ENCODE peak calls at places on chromosomes 11 and 22, in seven cellular contexts. One of them, this sample, is unnamed.

GRCh38 chr22:44758354-44758969 is 6.1 kb downstream of the ARHGAP8 start:
- DNase-seq in spleen: peak; percentile 33
- DNase-seq in esophagus squamous epithelium: no peak
- DNase-seq in lower leg skin: no peak
- DNase-seq in tibial nerve: no peak
- DNase-seq in A549: no peak
- DNase-seq in vagina: no peak
- DNase-seq in this sample: no peak

GRCh38 chr11:117075186-117075585 is 23.0 kb downstream of the SIK3 start:
- DNase-seq in spleen: no peak
- DNase-seq in esophagus squamous epithelium: no peak
- DNase-seq in lower leg skin: no peak
- DNase-seq in tibial nerve: no peak
- DNase-seq in A549: no peak
- DNase-seq in vagina: no peak
- DNase-seq in this sample: no peak

GRCh38 chr11:71568707-71569349 is 3.5 kb downstream of the KRTAP5-10 start:
- DNase-seq in spleen: no peak
- DNase-seq in esophagus squamous epithelium: no peak
- DNase-seq in lower leg skin: no peak
- DNase-seq in tibial nerve: no peak
- DNase-seq in A549: no peak
- DNase-seq in vagina: no peak
- DNase-seq in this sample: no peak

GRCh38 chr11:117823294-117823940 is 1.1 kb downstream of the FXYD2 start:
- DNase-seq in spleen: peak; percentile 79
- DNase-seq in esophagus squamous epithelium: no peak
- DNase-seq in lower leg skin: no peak
- DNase-seq in tibial nerve: no peak
- DNase-seq in A549: no peak
- DNase-seq in vagina: no peak
- DNase-seq in this sample: no peak

GRCh38 chr22:38317995-38318715 is 922 bp upstream of the CSNK1E start:
- DNase-seq in spleen: no peak
- DNase-seq in esophagus squamous epithelium: peak; percentile 26
- DNase-seq in lower leg skin: peak; percentile 78
- DNase-seq in tibial nerve: peak; percentile 41
- DNase-seq in A549: peak; percentile 94
- DNase-seq in vagina: no peak
- DNase-seq in this sample: no peak

GRCh38 chr11:65486570-65487466 is 12.0 kb upstream of the MALAT1 start:
- DNase-seq in spleen: no peak
- DNase-seq in esophagus squamous epithelium: no peak
- DNase-seq in lower leg skin: no peak
- DNase-seq in tibial nerve: no peak
- DNase-seq in A549: no peak
- DNase-seq in vagina: no peak
- DNase-seq in this sample: no peak

GRCh38 chr11:115682901-115683300 is 178.7 kb upstream of the CADM1 start:
- DNase-seq in spleen: no peak
- DNase-seq in esophagus squamous epithelium: no peak
- DNase-seq in lower leg skin: no peak
- DNase-seq in tibial nerve: no peak
- DNase-seq in A549: no peak
- DNase-seq in vagina: no peak
- DNase-seq in this sample: no peak

GRCh38 chr22:43561421-43562178 is 149.8 kb downstream of the MPPED1 start:
- DNase-seq in spleen: no peak
- DNase-seq in esophagus squamous epithelium: no peak
- DNase-seq in lower leg skin: no peak
- DNase-seq in tibial nerve: no peak
- DNase-seq in A549: no peak
- DNase-seq in vagina: no peak
- DNase-seq in this sample: no peak

DNA sequence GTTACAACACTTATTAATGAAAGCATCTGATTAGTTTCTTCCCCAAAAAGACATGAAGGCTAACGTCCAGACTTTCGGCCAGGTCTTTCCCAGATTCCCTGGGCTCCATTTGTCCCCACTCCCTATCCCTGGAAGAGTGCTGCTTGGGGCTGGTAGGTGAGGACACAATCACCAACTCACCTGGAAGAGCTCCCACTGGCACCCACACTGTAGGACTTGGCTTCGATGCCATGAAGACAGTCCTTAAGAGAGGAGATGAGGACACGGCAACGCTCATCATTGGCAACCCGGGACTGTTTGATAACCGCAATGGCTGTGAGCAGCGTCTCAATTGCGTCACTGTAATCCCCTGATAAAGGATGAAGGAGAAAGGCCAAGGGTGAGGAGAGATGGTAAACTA is 18.2 kb downstream of the CPSF7 start:
- DNase-seq in spleen: no peak
- DNase-seq in esophagus squamous epithelium: no peak
- DNase-seq in lower leg skin: no peak
- DNase-seq in tibial nerve: no peak
- DNase-seq in A549: no peak
- DNase-seq in vagina: no peak
- DNase-seq in this sample: no peak
- TF ChIP-seq POLR2A in spleen: no peak
- TF ChIP-seq POLR2A in esophagus squamous epithelium: no peak
- TF ChIP-seq POLR2A in lower leg skin: no peak
- TF ChIP-seq POLR2A in tibial nerve: no peak
- TF ChIP-seq POLR2A in A549: no peak
- TF ChIP-seq POLR2A in vagina: no peak
- TF ChIP-seq POLR2A in this sample: peak; percentile 54

DNA sequence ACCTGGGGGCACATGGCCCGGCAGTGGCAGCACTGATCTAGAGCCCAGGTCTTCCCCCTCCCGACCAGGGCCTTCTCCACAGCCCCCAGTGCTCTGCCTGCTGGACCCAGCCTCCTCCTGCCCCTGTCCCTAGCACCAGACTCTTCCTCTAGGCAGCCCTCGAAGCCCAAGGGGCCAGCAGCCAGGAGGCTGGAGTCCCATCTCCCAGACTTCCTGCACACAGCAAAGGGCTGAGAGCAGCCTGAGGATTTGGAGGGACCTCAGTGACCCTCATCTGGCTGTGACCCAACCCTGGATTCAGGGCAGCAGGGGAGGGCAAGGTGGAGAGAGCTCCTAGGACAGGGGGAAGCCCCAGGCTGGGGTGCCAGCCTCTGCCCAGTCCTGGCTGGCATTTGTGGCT is 3.0 kb downstream of the RHOD start:
- DNase-seq in spleen: no peak
- DNase-seq in esophagus squamous epithelium: no peak
- DNase-seq in lower leg skin: no peak
- DNase-seq in tibial nerve: no peak
- DNase-seq in A549: no peak
- DNase-seq in vagina: no peak
- DNase-seq in this sample: no peak
- TF ChIP-seq POLR2A in spleen: no peak
- TF ChIP-seq POLR2A in esophagus squamous epithelium: no peak
- TF ChIP-seq POLR2A in lower leg skin: no peak
- TF ChIP-seq POLR2A in tibial nerve: no peak
- TF ChIP-seq POLR2A in A549: no peak
- TF ChIP-seq POLR2A in vagina: no peak
- TF ChIP-seq POLR2A in this sample: no peak

GRCh38 chr22:42419328-42419881 is 12.8 kb downstream of the NFAM1 start:
- DNase-seq in spleen: no peak
- DNase-seq in esophagus squamous epithelium: no peak
- DNase-seq in lower leg skin: no peak
- DNase-seq in tibial nerve: no peak
- DNase-seq in A549: no peak
- DNase-seq in vagina: no peak
- DNase-seq in this sample: peak; percentile 55
- TF ChIP-seq POLR2A in spleen: no peak
- TF ChIP-seq POLR2A in esophagus squamous epithelium: no peak
- TF ChIP-seq POLR2A in lower leg skin: no peak
- TF ChIP-seq POLR2A in tibial nerve: no peak
- TF ChIP-seq POLR2A in A549: no peak
- TF ChIP-seq POLR2A in vagina: no peak
- TF ChIP-seq POLR2A in this sample: no peak

DNA sequence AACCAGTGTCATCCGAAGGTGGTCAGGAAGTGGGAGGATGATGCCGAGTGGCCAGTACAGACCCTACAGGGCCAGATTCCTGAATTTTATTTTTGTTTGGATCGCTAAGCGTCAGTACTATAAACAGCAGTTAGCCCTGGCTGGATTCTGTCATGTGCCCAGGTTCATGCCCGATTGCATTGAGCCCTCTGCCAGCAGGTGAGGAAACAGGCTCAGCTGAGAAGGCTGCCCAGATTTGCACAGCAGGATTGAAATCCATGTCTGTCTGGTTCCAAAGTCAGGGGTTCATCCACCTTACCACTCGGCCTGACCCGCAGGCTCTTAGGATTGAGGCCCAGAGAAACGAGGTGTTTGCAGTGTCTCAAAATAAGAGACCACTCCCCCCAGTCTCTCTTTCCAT is 9.1 kb upstream of the TBC1D22A start:
- DNase-seq in spleen: no peak
- DNase-seq in esophagus squamous epithelium: no peak
- DNase-seq in lower leg skin: no peak
- DNase-seq in tibial nerve: no peak
- DNase-seq in A549: no peak
- DNase-seq in vagina: no peak
- DNase-seq in this sample: no peak
- TF ChIP-seq POLR2A in spleen: no peak
- TF ChIP-seq POLR2A in esophagus squamous epithelium: no peak
- TF ChIP-seq POLR2A in lower leg skin: no peak
- TF ChIP-seq POLR2A in tibial nerve: no peak
- TF ChIP-seq POLR2A in A549: no peak
- TF ChIP-seq POLR2A in vagina: no peak
- TF ChIP-seq POLR2A in this sample: no peak

DNA sequence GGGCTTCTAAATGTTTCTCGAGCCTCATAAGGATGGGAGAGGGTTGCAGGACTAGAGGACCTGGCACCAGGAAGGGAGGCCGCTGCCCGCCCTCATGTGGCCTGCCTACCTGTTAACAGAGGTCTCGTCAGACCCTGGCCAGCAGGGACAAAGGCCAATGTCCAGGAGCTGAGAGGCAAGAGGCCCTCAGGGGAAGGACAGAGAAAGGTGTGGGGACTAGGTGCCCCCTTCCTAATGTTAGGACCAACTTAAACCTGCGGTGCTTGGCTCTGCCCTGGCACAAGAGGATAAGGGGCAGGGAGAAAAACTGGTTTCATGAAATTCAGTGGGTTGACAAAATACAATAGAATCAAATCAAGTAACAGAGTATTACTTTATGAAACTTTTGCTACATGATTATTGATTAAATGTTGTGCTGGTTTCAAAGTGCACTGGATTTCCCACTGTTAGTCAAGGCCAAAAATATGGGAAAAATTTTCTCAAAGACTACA is 20.0 kb upstream of the SYT12 start:
- DNase-seq in spleen: no peak
- DNase-seq in esophagus squamous epithelium: no peak
- DNase-seq in lower leg skin: no peak
- DNase-seq in tibial nerve: no peak
- DNase-seq in A549: no peak
- DNase-seq in vagina: no peak
- DNase-seq in this sample: no peak
- TF ChIP-seq POLR2A in spleen: no peak
- TF ChIP-seq POLR2A in esophagus squamous epithelium: no peak
- TF ChIP-seq POLR2A in lower leg skin: no peak
- TF ChIP-seq POLR2A in tibial nerve: no peak
- TF ChIP-seq POLR2A in A549: no peak
- TF ChIP-seq POLR2A in vagina: no peak
- TF ChIP-seq POLR2A in this sample: no peak

GRCh38 chr22:23970201-23970641 is 3.5 kb downstream of the DDTL start:
- DNase-seq in spleen: no peak
- DNase-seq in esophagus squamous epithelium: no peak
- DNase-seq in lower leg skin: no peak
- DNase-seq in tibial nerve: no peak
- DNase-seq in A549: no peak
- DNase-seq in vagina: no peak
- DNase-seq in this sample: no peak
- TF ChIP-seq POLR2A in spleen: no peak
- TF ChIP-seq POLR2A in esophagus squamous epithelium: no peak
- TF ChIP-seq POLR2A in lower leg skin: no peak
- TF ChIP-seq POLR2A in tibial nerve: no peak
- TF ChIP-seq POLR2A in A549: no peak
- TF ChIP-seq POLR2A in vagina: no peak
- TF ChIP-seq POLR2A in this sample: no peak

This sample was measured in GM12891.